ENCODE peak calls at places on chromosome 3, in eight cellular contexts. T is A549; E is CD8-positive, alpha-beta T cell; D is activated naive CD8-positive, alpha-beta T cell treated with anti-CD3 and anti-CD28 coated beads for 36 hours; Y is AG08395; Z is NCI-H1105 treated with DMSO at 0.1 percent for 48 hours; I is fibroblast of villous mesenchyme; M is stimulated activated naive CD4-positive, alpha-beta T cell. A is an unnamed sample.

GRCh38 chr3:102536479-102536878 is 101.7 kb downstream of the ZPLD1 start:
- DNase-seq in T (peak; percentile 40), E (no peak), D (no peak), Y (peak; percentile 41), Z (peak; percentile 62), I (peak; percentile 46), M (peak; percentile 8), A (no peak)

GRCh38 chr3:104102386-104102785 is 1264.3 kb upstream of the ALCAM start:
- DNase-seq in T (peak; percentile 51), E (no peak), D (no peak), Y (peak; percentile 23), Z (peak; percentile 40), I (peak; percentile 12), M (no peak), A (no peak)

GRCh38 chr3:16464499-16465150 is 48.9 kb downstream of the RFTN1 start:
- DNase-seq in T (no peak), E (no peak), D (no peak), Y (peak; percentile 25), Z (peak; percentile 2), I (peak; percentile 20), M (no peak), A (no peak)

GRCh38 chr3:142566096-142566495 is 12.4 kb downstream of the ATR start:
- DNase-seq in T (no peak), E (no peak), D (no peak), Y (no peak), Z (no peak), I (no peak), M (no peak), A (no peak)

GRCh38 chr3:152317956-152318355 is 49.2 kb downstream of the MBNL1 start:
- DNase-seq in T (no peak), E (no peak), D (no peak), Y (peak; percentile 34), Z (no peak), I (peak; percentile 68), M (no peak), A (no peak)

GRCh38 chr3:146065573-146066006 is 95.4 kb downstream of the PLOD2 start:
- DNase-seq in T (peak; percentile 73), E (no peak), D (no peak), Y (peak; percentile 4), Z (peak; percentile 63), I (peak; percentile 84), M (no peak), A (no peak)

GRCh38 chr3:46566040-46566631 is at the start of gene LRRC2:
- DNase-seq in T (no peak), E (no peak), D (peak; percentile 16), Y (peak; percentile 76), Z (no peak), I (peak; percentile 63), M (peak; percentile 8), A (peak; percentile 4)

GRCh38 chr3:147419062-147419701 is 10.0 kb downstream of the ZIC1 start:
- DNase-seq in T (no peak), E (no peak), D (no peak), Y (peak; percentile 57), Z (no peak), I (no peak), M (no peak), A (no peak)

GRCh38 chr3:78430741-78431140 is 1337.1 kb downstream of the ROBO1 start:
- DNase-seq in T (no peak), E (no peak), D (no peak), Y (no peak), Z (no peak), I (no peak), M (no peak), A (no peak)

GRCh38 chr3:41338276-41338675 is 139.0 kb downstream of the CTNNB1 start:
- DNase-seq in T (no peak), E (no peak), D (no peak), Y (peak; percentile 18), Z (no peak), I (no peak), M (no peak), A (no peak)

GRCh38 chr3:171704814-171705213 is 105.5 kb downstream of the PLD1 start:
- DNase-seq in T (no peak), E (no peak), D (no peak), Y (no peak), Z (no peak), I (no peak), M (no peak), A (no peak)

GRCh38 chr3:159189994-159190669 is 388.3 kb downstream of the MFSD1 start:
- DNase-seq in T (no peak), E (no peak), D (no peak), Y (peak; percentile 17), Z (no peak), I (peak; percentile 52), M (no peak), A (no peak)

GRCh38 chr3:42991369-42992315 is 12.5 kb downstream of the GASK1A start:
- DNase-seq in T (no peak), E (no peak), D (no peak), Y (no peak), Z (no peak), I (no peak), M (no peak), A (no peak)

GRCh38 chr3:141552440-141552991 is 65.7 kb downstream of the RASA2 start:
- DNase-seq in T (no peak), E (no peak), D (no peak), Y (no peak), Z (no peak), I (no peak), M (no peak), A (no peak)

GRCh38 chr3:172271386-172271976 is 176.8 kb downstream of the GHSR start:
- DNase-seq in T (no peak), E (no peak), D (no peak), Y (no peak), Z (no peak), I (no peak), M (no peak), A (no peak)

GRCh38 chr3:16521580-16521941 is 8.1 kb upstream of the RFTN1 start:
- DNase-seq in T (no peak), E (no peak), D (no peak), Y (no peak), Z (peak; percentile 41), I (no peak), M (no peak), A (no peak)

GRCh38 chr3:48617559-48617958 is 4.0 kb downstream of the TMEM89 start:
- DNase-seq in T (no peak), E (no peak), D (no peak), Y (no peak), Z (no peak), I (no peak), M (no peak), A (no peak)

GRCh38 chr3:14335774-14336413 is 66.5 kb upstream of the SLC6A6 start:
- DNase-seq in T (no peak), E (no peak), D (no peak), Y (no peak), Z (no peak), I (no peak), M (no peak), A (no peak)

GRCh38 chr3:14949126-14949525 is 1.7 kb downstream of the NR2C2 start:
- DNase-seq in T (no peak), E (no peak), D (no peak), Y (no peak), Z (no peak), I (no peak), M (no peak), A (no peak)

GRCh38 chr3:171458056-171458856 is 1.9 kb downstream of the TNIK start:
- DNase-seq in T (no peak), E (no peak), D (peak; percentile 45), Y (no peak), Z (no peak), I (no peak), M (peak; percentile 37), A (peak; percentile 48)

GRCh38 chr3:48503406-48504050 is 446 bp downstream of the SHISA5 start:
- DNase-seq in T (no peak), E (no peak), D (peak; percentile 13), Y (peak; percentile 54), Z (no peak), I (peak; percentile 53), M (no peak), A (no peak)

GRCh38 chr3:50356553-50356952 is 2.8 kb downstream of the TMEM115 start:
- DNase-seq in T (no peak), E (no peak), D (no peak), Y (peak; percentile 41), Z (no peak), I (peak; percentile 30), M (no peak), A (no peak)

GRCh38 chr3:33420966-33421365 is 19.2 kb downstream of the UBP1 start:
- DNase-seq in T (peak; percentile 13), E (no peak), D (no peak), Y (no peak), Z (no peak), I (no peak), M (no peak), A (no peak)

GRCh38 chr3:63908081-63908736 is 4.0 kb downstream of the SCAANT1 start:
- DNase-seq in T (peak; percentile 21), E (no peak), D (no peak), Y (peak; percentile 25), Z (peak; percentile 1), I (peak; percentile 32), M (no peak), A (no peak)

GRCh38 chr3:184039414-184039813 is 7.9 kb downstream of the HTR3D start:
- DNase-seq in T (no peak), E (no peak), D (no peak), Y (no peak), Z (no peak), I (peak; percentile 91), M (no peak), A (no peak)

GRCh38 chr3:127304121-127304744 is 16.4 kb upstream of the PRR20G start:
- DNase-seq in T (peak; percentile 35), E (no peak), D (no peak), Y (no peak), Z (peak; percentile 100), I (no peak), M (no peak), A (no peak)

GRCh38 chr3:35307296-35307695 is 332.0 kb upstream of the ARPP21 start:
- DNase-seq in T (no peak), E (no peak), D (no peak), Y (no peak), Z (no peak), I (no peak), M (no peak), A (no peak)

GRCh38 chr3:189851682-189852081 is 220.5 kb downstream of the TP63 start:
- DNase-seq in T (no peak), E (no peak), D (no peak), Y (no peak), Z (no peak), I (no peak), M (no peak), A (no peak)

GRCh38 chr3:45987368-45988099 is 8.1 kb downstream of the FYCO1 start:
- DNase-seq in T (no peak), E (no peak), D (no peak), Y (peak; percentile 48), Z (no peak), I (peak; percentile 76), M (no peak), A (no peak)

GRCh38 chr3:58163234-58163633 is 47.5 kb downstream of the DNASE1L3 start:
- DNase-seq in T (no peak), E (no peak), D (no peak), Y (peak; percentile 24), Z (no peak), I (peak; percentile 65), M (no peak), A (no peak)

GRCh38 chr3:124297062-124297980 is 305.4 kb upstream of the ROPN1 start:
- DNase-seq in T (no peak), E (no peak), D (no peak), Y (no peak), Z (peak; percentile 24), I (no peak), M (no peak), A (no peak)

GRCh38 chr3:166444756-166445155 is 607.5 kb upstream of the BCHE start:
- DNase-seq in T (no peak), E (no peak), D (no peak), Y (no peak), Z (peak; percentile 53), I (no peak), M (no peak), A (no peak)

GRCh38 chr3:174000675-174001074 is 603.1 kb downstream of the NLGN1 start:
- DNase-seq in T (no peak), E (no peak), D (no peak), Y (no peak), Z (no peak), I (no peak), M (no peak), A (no peak)

GRCh38 chr3:111667621-111668239 is 72.6 kb upstream of the ZBED2 start:
- DNase-seq in T (no peak), E (peak; percentile 35), D (peak; percentile 65), Y (no peak), Z (no peak), I (peak; percentile 69), M (peak; percentile 87), A (peak; percentile 79)

A was measured in T-cell.